ENCODE peak calls at places on chromosome 6, in eight cellular contexts. Z is AG04449; R is adrenal gland; P is tibial nerve; X is CD4-positive, alpha-beta T cell; E is neural crest cell; C is AG10803; W is epithelial cell of esophagus. O is an unnamed sample.

GRCh38 chr6:127022297-127022696 is 96.2 kb upstream of the RSPO3 start:
- DNase-seq in X (no peak), P (no peak), R (no peak), C (peak; percentile 75), W (no peak), E (no peak), Z (no peak), O (peak; percentile 85)

GRCh38 chr6:135176464-135176863 is 4.6 kb upstream of the MYB start:
- DNase-seq in X (no peak), W (no peak), R (no peak), C (no peak), Z (no peak), P (no peak), E (no peak), O (no peak)

GRCh38 chr6:55729665-55730064 is 145.7 kb downstream of the BMP5 start:
- DNase-seq in Z (no peak), E (no peak), W (no peak), P (no peak), R (no peak), X (no peak), C (no peak), O (no peak)

GRCh38 chr6:9404351-9405146 is 969.2 kb upstream of the SLC35B3 start:
- DNase-seq in X (no peak), P (no peak), Z (no peak), E (no peak), C (peak; percentile 17), R (no peak), W (no peak), O (no peak)

GRCh38 chr6:53828971-53829697 is 34.3 kb downstream of the LRRC1 start:
- DNase-seq in R (no peak), E (no peak), Z (no peak), X (no peak), W (no peak), P (no peak), C (no peak), O (no peak)

GRCh38 chr6:56724455-56724854 is 81.8 kb upstream of the DST start:
- DNase-seq in P (no peak), X (no peak), Z (no peak), R (no peak), C (peak; percentile 70), E (no peak), W (no peak), O (no peak)

GRCh38 chr6:78460711-78461110 is 406.6 kb upstream of the IRAK1BP1 start:
- DNase-seq in X (no peak), R (no peak), Z (no peak), C (no peak), P (no peak), W (peak; percentile 81), E (no peak), O (no peak)

GRCh38 chr6:392441-393390 is 1.2 kb downstream of the IRF4 start:
- DNase-seq in C (no peak), R (no peak), Z (no peak), X (peak; percentile 30), W (peak; percentile 12), P (no peak), E (no peak), O (no peak)

GRCh38 chr6:63440057-63440456 is 120.3 kb upstream of the LGSN start:
- DNase-seq in C (no peak), R (no peak), X (no peak), P (no peak), E (no peak), W (no peak), Z (no peak), O (no peak)

GRCh38 chr6:63442870-63443269 is 123.1 kb upstream of the LGSN start:
- DNase-seq in W (no peak), R (no peak), P (no peak), Z (no peak), C (no peak), X (no peak), E (no peak), O (no peak)

GRCh38 chr6:63444768-63445167 is 125.0 kb upstream of the LGSN start:
- DNase-seq in X (no peak), E (no peak), Z (no peak), C (no peak), P (no peak), R (no peak), W (no peak), O (no peak)

GRCh38 chr6:63440594-63440993 is 120.8 kb upstream of the LGSN start:
- DNase-seq in C (no peak), W (no peak), P (no peak), X (no peak), R (no peak), Z (no peak), E (no peak), O (no peak)

DNA sequence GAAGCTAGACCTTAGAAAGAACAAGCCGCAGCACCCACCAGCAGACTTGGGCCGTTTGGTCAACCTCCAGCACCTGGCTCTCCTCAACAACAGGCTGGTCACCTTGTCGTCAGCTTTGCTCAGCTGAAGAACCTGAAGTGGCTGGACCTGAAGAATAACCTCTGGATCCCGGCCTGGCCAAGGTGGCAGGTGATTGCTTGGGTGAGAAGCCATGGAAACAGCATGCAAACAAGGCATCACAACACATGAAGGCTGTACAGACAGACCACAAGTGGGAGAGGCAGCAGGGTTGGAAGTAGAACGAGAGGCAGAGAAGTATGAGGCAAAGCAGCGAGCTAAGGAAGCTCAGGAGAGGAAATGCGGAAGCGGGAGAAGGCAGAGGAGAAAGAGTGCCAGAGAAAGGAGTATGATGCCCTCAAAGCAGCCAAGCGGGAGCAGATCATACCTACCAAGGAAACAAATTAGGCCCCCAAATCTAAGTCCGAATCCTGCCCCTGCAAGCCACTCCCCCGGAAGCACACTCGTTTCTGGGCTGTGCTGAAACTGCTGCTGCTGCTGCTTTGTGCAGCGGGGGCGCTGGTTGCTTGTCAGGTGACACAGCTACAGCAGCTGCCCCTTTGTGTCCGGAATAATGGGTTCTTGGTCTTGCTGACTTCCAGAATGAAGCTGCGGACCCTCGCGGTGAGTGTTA is 121.6 kb upstream of the LGSN start:
- DNase-seq in Z (no peak), E (no peak), R (no peak), W (no peak), C (no peak), X (no peak), P (no peak), O (no peak)
- TF ChIP-seq CTCF in Z (no peak), E (no peak), R (no peak), W (no peak), C (no peak), X (no peak), P (no peak), O (no peak)

GRCh38 chr6:34473967-34474366 is 8.1 kb downstream of the PACSIN1 start:
- DNase-seq in X (no peak), W (no peak), P (no peak), E (no peak), C (no peak), R (no peak), Z (no peak), O (no peak)

GRCh38 chr6:34474754-34475153 is 8.9 kb downstream of the PACSIN1 start:
- DNase-seq in R (no peak), C (no peak), P (no peak), X (no peak), W (no peak), Z (no peak), E (no peak), O (no peak)

GRCh38 chr6:34476048-34476328 is 10.1 kb downstream of the PACSIN1 start:
- DNase-seq in P (no peak), W (no peak), C (no peak), X (no peak), Z (no peak), R (no peak), E (no peak), O (no peak)

GRCh38 chr6:34476462-34476861 is 10.6 kb downstream of the PACSIN1 start:
- DNase-seq in C (no peak), E (no peak), R (no peak), P (no peak), Z (no peak), X (no peak), W (no peak), O (no peak)

DNA sequence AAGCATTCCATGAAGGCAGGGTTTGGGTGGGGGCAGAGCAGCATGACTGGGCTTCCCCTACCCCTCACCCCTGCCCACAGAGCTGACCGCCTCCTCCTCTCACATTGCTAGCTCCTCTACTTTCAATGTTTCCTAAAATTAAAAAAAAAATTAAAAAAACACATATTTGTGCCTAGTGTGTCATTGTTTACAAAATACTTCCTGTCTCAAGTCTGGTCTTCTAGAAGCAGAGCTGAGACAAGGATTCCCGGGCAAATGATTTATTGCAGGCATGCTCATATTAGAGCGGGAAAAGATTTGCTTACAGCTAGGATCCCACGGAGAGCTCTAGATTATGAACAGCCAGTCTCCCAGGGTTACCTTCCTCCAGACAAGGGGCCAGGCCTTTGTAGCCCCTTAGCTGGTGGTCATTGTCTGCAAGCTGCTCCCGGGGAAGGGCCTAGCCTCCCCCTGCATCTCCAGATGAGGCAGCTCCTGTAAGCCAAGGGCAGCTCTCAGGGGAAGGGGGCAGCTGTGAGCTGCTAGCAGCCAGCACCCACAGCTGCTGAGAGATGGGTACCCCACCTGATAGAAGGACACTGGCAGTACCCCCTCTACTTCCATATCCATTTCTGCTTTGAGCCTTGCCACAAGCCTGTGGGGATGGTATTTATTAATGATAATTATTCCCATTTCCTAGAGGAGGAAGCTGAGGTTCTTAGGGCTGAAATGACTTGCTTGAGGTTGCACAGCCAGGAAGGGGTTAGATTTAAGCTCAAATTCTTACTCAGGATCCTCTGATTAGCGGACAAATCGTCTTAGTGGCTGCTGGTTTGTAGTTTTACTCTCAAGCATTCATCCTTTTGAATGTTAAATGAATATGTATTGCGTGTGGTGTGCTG is 9.5 kb downstream of the PACSIN1 start:
- DNase-seq in P (no peak), E (no peak), X (no peak), Z (no peak), W (no peak), C (no peak), R (no peak), O (no peak)
- TF ChIP-seq CTCF in P (no peak), E (no peak), X (no peak), Z (no peak), W (no peak), C (no peak), R (no peak), O (no peak)

GRCh38 chr6:34788111-34788510 is 3.8 kb upstream of the BLTP3A start:
- DNase-seq in R (no peak), E (no peak), C (no peak), W (no peak), P (no peak), Z (no peak), X (no peak), O (no peak)

GRCh38 chr6:34793877-34794276 is 2.0 kb downstream of the BLTP3A start:
- DNase-seq in Z (no peak), X (no peak), E (no peak), W (no peak), P (no peak), R (no peak), C (no peak), O (no peak)

GRCh38 chr6:34791842-34792604 is at the start of gene BLTP3A:
- DNase-seq in W (peak; percentile 68), P (peak; percentile 31), R (peak; percentile 73), X (peak; percentile 68), E (peak; percentile 60), Z (no peak), C (peak; percentile 57), O (peak; percentile 29)

GRCh38 chr6:34792605-34793500 is 970 bp downstream of the BLTP3A start:
- DNase-seq in X (no peak), P (no peak), W (peak; percentile 79), R (peak; percentile 31), Z (no peak), E (peak; percentile 6), C (peak; percentile 62), O (peak; percentile 25)

GRCh38 chr6:34791164-34791841 is 580 bp upstream of the BLTP3A start:
- DNase-seq in E (no peak), P (no peak), W (peak; percentile 37), C (peak; percentile 16), X (peak; percentile 30), Z (no peak), R (peak; percentile 51), O (peak; percentile 86)
- TF ChIP-seq CTCF in E (peak; percentile 39), P (no peak), W (peak; percentile 24), C (no peak), X (peak; percentile 29), Z (peak; percentile 28), R (no peak), O (no peak)

GRCh38 chr6:158233214-158233795 is 65.2 kb downstream of the GTF2H5 start:
- DNase-seq in Z (no peak), R (no peak), W (no peak), E (no peak), C (no peak), P (no peak), X (no peak), O (no peak)
- TF ChIP-seq CTCF in Z (no peak), R (no peak), W (no peak), E (no peak), C (no peak), P (no peak), X (no peak), O (no peak)